ENCODE peak calls at places on chromosomes 2 and 18, in five cellular contexts. O is MCF 10A; P is AG10803; T is body of pancreas; X is CD8-positive, alpha-beta T cell. N is an unnamed sample.

GRCh38 chr2:165357758-165358157 is 111.7 kb upstream of the CSRNP3 start:
- DNase-seq in O (peak), P (peak), T (no peak), X (no peak), N (no peak)

GRCh38 chr18:61844726-61845125 is 48.1 kb downstream of the RNF152 start:
- DNase-seq in O (no peak), P (no peak), T (no peak), X (no peak), N (no peak)

GRCh38 chr2:128686881-128687550 is 368.3 kb upstream of the HS6ST1 start:
- DNase-seq in O (no peak), P (no peak), T (no peak), X (no peak), N (no peak)

GRCh38 chr2:10864888-10865551 is 46.7 kb upstream of the KCNF1 start:
- DNase-seq in O (no peak), P (no peak), T (no peak), X (peak), N (no peak)

GRCh38 chr2:211085056-211085680 is 528.8 kb downstream of the CPS1 start:
- DNase-seq in O (peak), P (peak), T (no peak), X (no peak), N (no peak)

GRCh38 chr2:237866119-237866621 is 6.7 kb downstream of the RAMP1 start:
- DNase-seq in O (peak), P (peak), T (no peak), X (no peak), N (no peak)

GRCh38 chr18:13236411-13236810 is 17.9 kb downstream of the LDLRAD4 start:
- DNase-seq in O (no peak), P (no peak), T (no peak), X (no peak), N (no peak)

GRCh38 chr18:8689431-8689830 is 15.9 kb upstream of the MTCL1 start:
- DNase-seq in O (no peak), P (no peak), T (no peak), X (no peak), N (no peak)

GRCh38 chr18:61785588-61785987 is 107.2 kb downstream of the RNF152 start:
- DNase-seq in O (no peak), P (peak), T (no peak), X (no peak), N (no peak)

GRCh38 chr18:10798727-10799435 is 273.1 kb downstream of the NAPG start:
- DNase-seq in O (no peak), P (peak), T (peak), X (no peak), N (no peak)

GRCh38 chr2:108612514-108613183 is 78.4 kb downstream of the LIMS1 start:
- DNase-seq in O (peak), P (no peak), T (no peak), X (peak), N (no peak)

GRCh38 chr2:27016801-27017325 is 15.9 kb upstream of the TMEM214 start:
- DNase-seq in O (peak), P (peak), T (peak), X (peak), N (peak)

GRCh38 chr2:189521686-189522434 is 58.7 kb downstream of the SLC40A1 start:
- DNase-seq in O (peak), P (peak), T (no peak), X (no peak), N (no peak)

GRCh38 chr18:3973191-3973590 is 481.9 kb downstream of the DLGAP1 start:
- DNase-seq in O (no peak), P (no peak), T (no peak), X (no peak), N (no peak)

GRCh38 chr2:10300997-10301945 is 1.4 kb upstream of the HPCAL1 start:
- DNase-seq in O (no peak), P (no peak), T (no peak), X (peak), N (no peak)

GRCh38 chr2:226031078-226031937 is 631.8 kb downstream of the NYAP2 start:
- DNase-seq in O (peak), P (peak), T (peak), X (no peak), N (peak)

GRCh38 chr18:77191241-77191751 is 58.4 kb upstream of the GALR1 start:
- DNase-seq in O (no peak), P (peak), T (no peak), X (no peak), N (peak)

GRCh38 chr2:232549655-232550350 is 554 bp downstream of the TIGD1 start:
- DNase-seq in O (peak), P (no peak), T (no peak), X (no peak), N (no peak)

GRCh38 chr2:204575463-204575862 is 30.2 kb downstream of the PARD3B start:
- DNase-seq in O (no peak), P (no peak), T (no peak), X (no peak), N (no peak)

GRCh38 chr2:238161291-238162051 is 2.7 kb downstream of the ERFE start:
- DNase-seq in O (no peak), P (no peak), T (peak), X (no peak), N (no peak)

GRCh38 chr2:160228141-160228963 is 28.3 kb upstream of the ITGB6 start:
- DNase-seq in O (peak), P (peak), T (peak), X (no peak), N (no peak)

GRCh38 chr2:20642026-20642971 is 8.6 kb downstream of the HS1BP3 start:
- DNase-seq in O (peak), P (peak), T (peak), X (peak), N (peak)

GRCh38 chr2:241861264-241861663 is 2.6 kb upstream of the PDCD1 start:
- DNase-seq in O (no peak), P (no peak), T (no peak), X (no peak), N (no peak)

GRCh38 chr2:241859017-241859435 is 332 bp upstream of the PDCD1 start:
- DNase-seq in O (no peak), P (no peak), T (no peak), X (no peak), N (no peak)

GRCh38 chr2:241859436-241860183 is 916 bp upstream of the PDCD1 start:
- DNase-seq in O (no peak), P (no peak), T (peak), X (peak), N (no peak)

GRCh38 chr2:241862093-241862492 is 3.4 kb upstream of the PDCD1 start:
- DNase-seq in O (no peak), P (no peak), T (no peak), X (no peak), N (no peak)

DNA sequence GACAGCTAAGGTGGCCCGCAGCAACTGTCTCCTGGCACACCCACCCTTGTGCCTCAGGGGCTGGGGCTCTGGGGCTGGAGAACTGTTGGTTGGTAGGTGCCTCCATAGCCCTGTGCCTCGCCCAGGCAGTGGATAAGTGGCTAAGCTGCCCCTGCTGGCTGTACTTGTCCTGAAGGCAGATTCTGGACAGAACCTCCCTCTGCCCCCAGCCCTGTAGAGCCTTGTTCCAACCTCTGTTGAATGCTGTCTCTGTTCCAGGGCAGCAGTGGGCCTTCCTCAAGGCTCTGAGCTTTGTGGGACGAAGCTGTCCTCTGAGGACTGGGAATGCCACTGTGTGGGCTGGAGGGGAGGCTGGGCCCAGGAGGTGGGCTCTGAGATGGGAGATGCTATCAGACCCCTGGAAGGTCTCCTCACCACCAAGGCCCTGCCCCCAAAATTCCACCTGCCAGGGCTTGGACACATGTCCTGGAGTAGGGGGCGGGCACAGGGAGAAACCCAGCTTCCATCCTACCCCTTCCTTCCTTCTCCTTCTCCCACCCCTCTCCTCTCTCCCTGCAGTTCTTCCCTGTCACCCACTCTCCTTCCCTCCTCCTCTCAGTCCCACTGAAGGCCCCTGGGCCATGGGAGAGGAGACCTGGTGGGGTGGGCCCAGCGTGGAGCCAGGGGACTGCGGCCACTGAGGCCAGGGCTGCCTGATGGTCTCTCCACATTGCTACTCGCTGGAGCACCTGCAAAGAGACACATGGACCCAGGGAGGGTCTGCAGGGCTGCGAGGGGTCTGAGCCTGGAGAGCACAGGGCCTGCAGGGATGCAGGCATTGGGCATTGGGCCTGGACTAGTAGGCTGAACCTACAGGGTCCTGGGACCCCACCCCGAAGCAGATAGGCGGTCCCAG is 1.7 kb upstream of the PDCD1 start:
- DNase-seq in O (no peak), P (no peak), T (peak), X (no peak), N (no peak)
- TF ChIP-seq CTCF in O (no peak), P (no peak), T (no peak), X (no peak), N (no peak)

GRCh38 chr2:15943378-15943851 is 3.1 kb downstream of the MYCN start:
- DNase-seq in O (no peak), P (no peak), T (no peak), X (no peak), N (peak)
- TF ChIP-seq CTCF in O (no peak), P (no peak), T (peak), X (no peak), N (peak)

GRCh38 chr2:197620113-197620512 is 55.3 kb downstream of the RFTN2 start:
- DNase-seq in O (no peak), P (no peak), T (no peak), X (no peak), N (no peak)

GRCh38 chr2:197614532-197614931 is 60.9 kb downstream of the RFTN2 start:
- DNase-seq in O (no peak), P (no peak), T (no peak), X (no peak), N (no peak)

GRCh38 chr2:197613509-197613987 is 61.8 kb downstream of the RFTN2 start:
- DNase-seq in O (peak), P (no peak), T (no peak), X (no peak), N (no peak)

DNA sequence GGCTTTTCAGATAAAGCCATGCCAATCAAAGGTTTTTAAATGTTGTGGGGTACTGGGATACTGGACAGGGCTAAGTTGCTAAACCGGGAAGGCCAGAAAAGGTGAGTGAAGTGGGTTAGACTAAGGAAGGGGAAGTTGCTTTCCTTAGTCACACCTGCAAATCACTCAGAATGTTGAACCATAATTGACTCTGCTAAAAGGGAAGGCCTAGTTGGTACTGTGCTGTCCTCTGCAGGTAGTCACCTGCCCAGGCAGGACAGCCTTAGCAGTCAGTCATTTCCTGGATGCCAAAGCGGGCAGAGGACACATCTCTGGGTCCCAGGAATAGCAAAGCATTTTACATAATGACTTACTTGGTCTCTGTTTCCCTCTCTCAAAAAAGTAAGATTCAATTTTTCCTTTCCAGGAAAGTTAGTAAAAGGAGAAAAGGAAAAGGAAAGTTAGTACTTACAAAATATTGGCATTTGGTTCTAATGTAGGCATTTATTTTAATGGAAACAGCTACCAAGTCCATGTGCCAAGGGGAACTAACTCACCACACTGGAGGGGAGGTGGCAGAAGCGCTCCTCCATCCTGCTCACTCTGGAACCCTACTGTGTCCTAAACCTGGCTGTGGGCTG is 60.2 kb downstream of the RFTN2 start:
- DNase-seq in O (peak), P (no peak), T (no peak), X (no peak), N (no peak)
- TF ChIP-seq CTCF in O (peak), P (no peak), T (no peak), X (no peak), N (no peak)

GRCh38 chr2:152050915-152051314 is 47.9 kb downstream of the CACNB4 start:
- DNase-seq in O (no peak), P (no peak), T (no peak), X (no peak), N (no peak)

GRCh38 chr2:152046940-152047339 is 51.9 kb downstream of the CACNB4 start:
- DNase-seq in O (no peak), P (no peak), T (no peak), X (no peak), N (no peak)

GRCh38 chr2:152051373-152051893 is 47.4 kb downstream of the CACNB4 start:
- DNase-seq in O (no peak), P (no peak), T (no peak), X (no peak), N (no peak)

GRCh38 chr2:152050345-152050744 is 48.5 kb downstream of the CACNB4 start:
- DNase-seq in O (no peak), P (no peak), T (no peak), X (no peak), N (no peak)

GRCh38 chr2:152047826-152048476 is 50.9 kb downstream of the CACNB4 start:
- DNase-seq in O (peak), P (no peak), T (no peak), X (no peak), N (no peak)
- TF ChIP-seq CTCF in O (peak), P (peak), T (no peak), X (no peak), N (peak)

GRCh38 chr2:40814621-40815020 is 362.7 kb upstream of the SLC8A1 start:
- DNase-seq in O (no peak), P (no peak), T (no peak), X (no peak), N (no peak)

GRCh38 chr2:40823465-40823864 is 371.6 kb upstream of the SLC8A1 start:
- DNase-seq in O (no peak), P (no peak), T (no peak), X (no peak), N (no peak)

GRCh38 chr2:40824269-40824668 is 372.4 kb upstream of the SLC8A1 start:
- DNase-seq in O (no peak), P (no peak), T (no peak), X (no peak), N (no peak)

GRCh38 chr2:40820319-40820718 is 368.4 kb upstream of the SLC8A1 start:
- DNase-seq in O (peak), P (peak), T (no peak), X (no peak), N (no peak)
- TF ChIP-seq CTCF in O (peak), P (peak), T (no peak), X (no peak), N (no peak)

GRCh38 chr2:217988840-217989204 is 14.0 kb downstream of the TNS1 start:
- DNase-seq in O (no peak), P (peak), T (peak), X (no peak), N (no peak)
- TF ChIP-seq CTCF in O (no peak), P (no peak), T (no peak), X (no peak), N (no peak)

DNA sequence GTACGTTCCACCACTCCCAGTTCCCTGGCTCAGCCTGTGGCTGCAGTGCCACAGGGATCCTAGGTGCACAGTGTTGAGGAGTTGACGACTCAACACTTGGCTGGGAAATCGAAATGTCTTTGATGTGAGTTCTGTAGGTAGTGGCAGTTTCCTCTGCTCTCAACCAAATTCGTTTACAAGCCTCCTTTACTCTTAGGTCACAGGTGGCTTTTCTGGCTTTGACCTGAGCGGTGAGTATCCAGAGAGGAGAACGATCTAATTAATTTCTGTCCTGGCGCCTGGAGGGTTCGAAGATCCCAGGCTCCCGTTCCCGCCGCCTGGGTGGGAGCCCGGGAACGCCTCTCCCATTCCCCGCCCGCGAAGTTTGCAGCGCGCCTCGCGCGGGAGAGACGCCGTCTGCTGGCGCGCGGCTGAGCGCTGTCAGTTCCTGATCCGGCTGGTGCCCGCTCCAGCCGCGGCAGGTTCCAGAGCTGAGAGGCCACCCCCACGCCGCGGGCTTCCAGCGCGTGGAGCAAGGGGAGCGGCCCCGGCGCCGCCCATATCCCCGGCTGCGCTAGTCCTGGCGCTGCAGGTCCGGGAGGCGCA is at the start of gene LAMA3:
- DNase-seq in O (peak), P (peak), T (peak), X (peak), N (peak)
- TF ChIP-seq CTCF in O (peak), P (peak), T (peak), X (no peak), N (no peak)

GRCh38 chr2:224847431-224847830 is 131.3 kb upstream of the CCDC195 start:
- DNase-seq in O (no peak), P (no peak), T (no peak), X (no peak), N (no peak)

GRCh38 chr2:224850081-224850480 is 133.9 kb upstream of the CCDC195 start:
- DNase-seq in O (no peak), P (no peak), T (no peak), X (no peak), N (no peak)

GRCh38 chr2:224847961-224848850 is 132.0 kb upstream of the CCDC195 start:
- DNase-seq in O (peak), P (peak), T (peak), X (no peak), N (no peak)

GRCh38 chr2:224849264-224849663 is 133.1 kb upstream of the CCDC195 start:
- DNase-seq in O (no peak), P (no peak), T (no peak), X (no peak), N (no peak)
- TF ChIP-seq CTCF in O (no peak), P (no peak), T (no peak), X (no peak), N (peak)

DNA sequence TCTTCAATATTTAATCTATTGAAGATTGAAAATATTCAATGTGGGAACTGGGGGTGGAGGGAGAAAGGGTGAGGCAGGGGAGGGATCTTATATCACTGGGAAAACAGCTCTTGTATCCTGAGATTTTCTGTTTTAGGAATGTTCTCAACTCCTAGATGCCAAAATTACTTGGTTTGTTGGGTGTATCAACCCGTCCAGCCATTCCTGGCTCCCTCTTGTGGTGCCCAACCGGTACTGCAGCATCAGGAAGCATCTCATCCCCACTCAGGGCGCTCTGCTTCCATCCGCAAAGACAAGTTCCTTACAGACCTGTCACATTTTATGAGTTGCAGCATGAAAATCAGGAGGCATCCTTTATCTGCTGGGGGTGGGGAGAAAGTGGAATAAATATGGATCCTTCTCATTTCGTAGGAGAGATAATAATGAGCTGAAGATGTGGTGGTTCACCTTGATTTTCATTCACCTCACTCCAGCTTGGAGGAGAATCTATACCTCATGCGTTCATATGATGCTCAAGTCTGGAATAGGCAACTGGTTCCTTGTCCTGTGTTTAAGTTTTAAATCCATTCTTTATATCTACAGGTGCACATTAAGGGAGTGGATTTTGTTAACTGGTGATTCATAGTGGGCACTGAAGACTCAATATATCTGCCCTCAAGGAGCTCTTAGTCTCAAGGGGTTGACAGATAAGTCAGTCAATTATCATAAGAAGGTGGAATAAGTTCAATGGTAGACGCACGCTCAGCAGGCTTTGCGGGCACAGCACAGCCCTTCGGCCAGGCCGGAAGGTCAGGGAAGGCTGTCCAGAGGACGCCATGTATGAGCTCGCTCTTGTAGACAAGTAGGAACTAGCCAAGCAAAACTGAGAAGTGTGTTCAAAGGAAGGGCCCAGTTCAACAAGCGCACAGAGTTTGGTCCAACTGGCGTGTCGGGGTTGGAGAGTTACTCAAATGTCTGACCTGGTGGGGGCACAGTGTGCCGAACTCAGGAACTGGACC is 127.3 kb downstream of the RNF144A start:
- DNase-seq in O (peak), P (peak), T (peak), X (peak), N (peak)
- TF ChIP-seq CTCF in O (peak), P (peak), T (peak), X (peak), N (peak)